ENCODE peak calls at places on chromosomes 7 and 10, in four cellular contexts. J is thoracic aorta; U is HCT116; L is naive thymus-derived CD4-positive, alpha-beta T cell. D is an unnamed sample. For H3K27me3, the result is how much of the 10 kb centered on the place peaks cover.

GRCh38 chr7:131829911-131830310 is 273.5 kb upstream of the PODXL start:
- DNase-seq in J (no peak), U (no peak), L (no peak), D (no peak)

GRCh38 chr10:52314007-52314821 is at the start of gene DKK1:
- DNase-seq in J (no peak), U (peak), L (no peak), D (no peak)

GRCh38 chr10:91210435-91210834 is 10.0 kb upstream of the PCGF5 start:
- DNase-seq in J (no peak), U (no peak), L (no peak), D (no peak)

GRCh38 chr7:158313931-158314330 is 273.7 kb downstream of the PTPRN2 start:
- DNase-seq in J (no peak), U (no peak), L (no peak), D (no peak)

GRCh38 chr10:92123031-92123450 is 167.8 kb downstream of the CPEB3 start:
- DNase-seq in J (no peak), U (no peak), L (no peak), D (peak)

GRCh38 chr10:97243836-97244235 is 48.6 kb downstream of the ARHGAP19 start:
- DNase-seq in J (no peak), U (no peak), L (no peak), D (no peak)

GRCh38 chr7:16094651-16095050 is 326.7 kb downstream of the CRPPA start:
- DNase-seq in J (no peak), U (no peak), L (no peak), D (no peak)

GRCh38 chr7:157032644-157033482 is 22.4 kb upstream of the MNX1 start:
- DNase-seq in J (no peak), U (no peak), L (no peak), D (no peak)

GRCh38 chr10:110170142-110170887 is 37.1 kb upstream of the MXI1 start:
- DNase-seq in J (no peak), U (no peak), L (no peak), D (no peak)

GRCh38 chr10:22629126-22629525 is 85.3 kb downstream of the PIP4K2A start:
- DNase-seq in J (no peak), U (no peak), L (no peak), D (no peak)

GRCh38 chr10:122699796-122700466 is at the start of gene C10orf120:
- DNase-seq in J (no peak), U (no peak), L (no peak), D (no peak)

GRCh38 chr10:132704008-132704814 is 81.7 kb downstream of the NKX6-2 start:
- DNase-seq in J (no peak), U (no peak), L (no peak), D (no peak)

GRCh38 chr7:135761751-135762488 is 13.3 kb upstream of the FAM180A start:
- DNase-seq in J (no peak), U (no peak), L (no peak), D (peak)

GRCh38 chr7:42192851-42193456 is 44.1 kb downstream of the GLI3 start:
- DNase-seq in J (no peak), U (no peak), L (no peak), D (no peak)

GRCh38 chr10:6236349-6237188 is 33.8 kb downstream of the PFKFB3 start:
- DNase-seq in J (no peak), U (no peak), L (no peak), D (no peak)

GRCh38 chr7:148472406-148472805 is 118.2 kb upstream of the C7orf33 start:
- DNase-seq in J (no peak), U (no peak), L (no peak), D (no peak)

GRCh38 chr10:43407148-43407575 is 1.8 kb downstream of the HNRNPF start:
- DNase-seq in J (no peak), U (no peak), L (peak), D (no peak)

GRCh38 chr7:50199824-50200223 is 104.7 kb upstream of the IKZF1 start:
- DNase-seq in J (no peak), U (no peak), L (no peak), D (no peak)

GRCh38 chr10:26221571-26221970 is 5.0 kb downstream of the GAD2 start:
- DNase-seq in J (no peak), U (no peak), L (no peak), D (no peak)

GRCh38 chr7:134649231-134649775 is 2.6 kb downstream of the BPGM start:
- DNase-seq in J (no peak), U (no peak), L (no peak), D (no peak)

GRCh38 chr7:96330193-96330592 is 8.3 kb upstream of the SLC25A13 start:
- DNase-seq in J (no peak), U (no peak), L (no peak), D (no peak)

GRCh38 chr7:9958461-9958860 is 1015.2 kb upstream of the PHF14 start:
- DNase-seq in J (no peak), U (no peak), L (no peak), D (no peak)

GRCh38 chr10:131568866-131569265 is 257.3 kb upstream of the TCERG1L start:
- DNase-seq in J (no peak), U (no peak), L (no peak), D (no peak)

GRCh38 chr7:38740041-38740440 is 108.9 kb upstream of the AMPH start:
- DNase-seq in J (no peak), U (no peak), L (no peak), D (no peak)

GRCh38 chr10:95906675-95907453 is 911 bp upstream of the CC2D2B start:
- DNase-seq in J (peak), U (peak), L (peak), D (no peak)

GRCh38 chr10:99996934-99997648 is 12.7 kb downstream of the DNMBP start:
- DNase-seq in J (no peak), U (no peak), L (no peak), D (no peak)

GRCh38 chr7:143285806-143286521 is 1.2 kb downstream of the TMEM139 start:
- DNase-seq in J (no peak), U (no peak), L (no peak), D (no peak)

GRCh38 chr7:131157530-131158243 is 170.0 kb upstream of the MKLN1 start:
- DNase-seq in J (peak), U (no peak), L (no peak), D (no peak)

GRCh38 chr7:99027241-99027640 is 116.7 kb downstream of the SMURF1 start:
- DNase-seq in J (no peak), U (no peak), L (no peak), D (no peak)

GRCh38 chr10:84205049-84205852 is 10.9 kb downstream of the CDHR1 start:
- DNase-seq in J (no peak), U (peak), L (peak), D (no peak)

GRCh38 chr7:112398534-112398933 is 51.7 kb upstream of the IFRD1 start:
- DNase-seq in J (no peak), U (no peak), L (no peak), D (no peak)

GRCh38 chr7:50450691-50451051 is 521 bp upstream of the FIGNL1 start:
- DNase-seq in J (no peak), U (no peak), L (no peak), D (no peak)

GRCh38 chr7:115010436-115010810 is 88.5 kb downstream of the MDFIC start:
- DNase-seq in J (no peak), U (no peak), L (no peak), D (no peak)

GRCh38 chr7:38311329-38311937 is 38.0 kb upstream of the TARP start:
- DNase-seq in J (no peak), U (no peak), L (no peak), D (no peak)

GRCh38 chr7:139728203-139728602 is 49.6 kb downstream of the HIPK2 start:
- DNase-seq in J (no peak), U (no peak), L (no peak), D (no peak)

GRCh38 chr10:72331575-72332422 is 22.9 kb downstream of the DNAJB12 start:
- DNase-seq in J (peak), U (peak), L (peak), D (peak)

GRCh38 chr7:30692882-30693281 is 10.6 kb upstream of the CRHR2 start:
- DNase-seq in J (no peak), U (no peak), L (no peak), D (no peak)

GRCh38 chr7:30690011-30690410 is 7.8 kb upstream of the CRHR2 start:
- DNase-seq in J (no peak), U (no peak), L (no peak), D (no peak)

GRCh38 chr7:30694218-30694745 is 12.0 kb upstream of the CRHR2 start:
- DNase-seq in J (no peak), U (no peak), L (no peak), D (no peak)

GRCh38 chr7:30694774-30695721 is 12.8 kb upstream of the CRHR2 start:
- DNase-seq in J (no peak), U (no peak), L (no peak), D (no peak)

DNA sequence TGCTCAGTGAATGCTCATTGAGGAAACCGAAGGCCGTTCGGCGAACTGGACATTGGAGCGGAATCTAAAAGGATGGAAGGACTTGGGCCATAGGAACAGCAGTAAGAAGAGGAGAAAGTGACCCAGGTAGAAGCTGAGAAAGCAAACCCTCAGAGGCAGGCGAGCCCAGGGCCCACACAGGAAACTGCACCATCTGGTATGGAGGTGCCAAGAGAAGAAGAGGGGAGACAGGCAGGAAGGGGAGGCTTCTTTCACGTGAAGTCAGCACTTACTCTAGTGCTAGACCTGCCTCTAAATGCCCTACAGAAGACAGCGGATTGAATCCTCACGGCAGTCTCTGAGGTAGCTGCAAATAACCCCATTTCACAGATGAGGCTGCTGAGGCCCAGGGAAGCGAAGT is 10.2 kb upstream of the CRHR2 start:
- DNase-seq in J (no peak), U (no peak), L (no peak), D (no peak)
- H3K27me3 ChIP-seq in J (under half), U (under half), L (under half), D (under half)

GRCh38 chr7:2880882-2881281 is 36.8 kb upstream of the GNA12 start:
- DNase-seq in J (no peak), U (no peak), L (no peak), D (no peak)

GRCh38 chr7:2879354-2879753 is 35.2 kb upstream of the GNA12 start:
- DNase-seq in J (no peak), U (no peak), L (no peak), D (no peak)

GRCh38 chr7:2878306-2878705 is 34.2 kb upstream of the GNA12 start:
- DNase-seq in J (no peak), U (no peak), L (no peak), D (no peak)

GRCh38 chr7:2882111-2882510 is 38.0 kb upstream of the GNA12 start:
- DNase-seq in J (no peak), U (no peak), L (no peak), D (no peak)

DNA sequence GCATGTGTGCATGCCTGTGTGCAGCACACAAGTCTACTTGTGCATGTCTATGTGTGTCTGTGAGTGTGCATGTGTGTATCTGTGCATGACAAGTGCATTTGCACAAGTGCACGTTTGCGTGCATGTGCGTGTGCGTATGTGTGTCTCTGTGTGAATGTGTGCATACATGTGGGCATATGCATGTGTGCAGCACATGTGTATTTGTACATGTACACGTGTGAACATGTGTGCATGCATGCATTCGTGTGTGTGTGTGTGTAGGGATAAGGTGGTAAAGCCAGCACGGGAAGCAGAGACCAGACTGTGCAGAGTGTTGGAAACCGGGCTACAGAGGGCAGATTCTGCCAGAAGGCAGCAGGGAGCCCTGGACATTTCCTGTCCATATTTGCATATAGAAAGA is 35.9 kb upstream of the GNA12 start:
- DNase-seq in J (no peak), U (no peak), L (no peak), D (no peak)
- H3K4me3 ChIP-seq in J (no peak), U (no peak), L (no peak), D (no peak)

GRCh38 chr10:50551894-50552293 is 71.9 kb downstream of the SGMS1 start:
- DNase-seq in J (no peak), U (no peak), L (no peak), D (no peak)
- H3K27ac ChIP-seq in J (peak), U (no peak), L (no peak), D (peak)

GRCh38 chr10:117914330-117914729 is 132.4 kb downstream of the RAB11FIP2 start:
- DNase-seq in J (no peak), U (no peak), L (no peak), D (no peak)

GRCh38 chr10:117911684-117912083 is 135.1 kb downstream of the RAB11FIP2 start:
- DNase-seq in J (no peak), U (no peak), L (no peak), D (no peak)
- H3K27me3 ChIP-seq in J (under half), U (half or more), L (under half), D (under half)

DNA sequence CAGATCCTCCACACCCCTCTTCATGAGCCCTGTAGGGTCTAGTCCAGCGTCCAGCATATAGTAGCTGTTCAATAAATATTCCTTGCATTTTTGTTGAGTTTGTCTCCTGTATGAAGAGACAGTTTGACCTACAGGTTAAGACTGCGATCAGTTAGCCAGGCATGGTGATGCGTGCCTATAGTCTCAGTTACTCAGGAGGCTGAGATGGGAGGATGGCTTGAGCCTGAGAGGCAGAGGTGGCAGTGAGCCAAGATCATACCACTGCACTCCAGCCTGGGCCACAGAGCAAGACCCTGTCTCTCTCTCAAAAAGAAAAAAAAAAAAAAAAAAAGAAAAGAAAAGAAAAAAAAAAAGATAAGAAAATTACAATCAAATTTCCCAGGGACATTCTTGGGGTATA is 5.1 kb upstream of the CUEDC2 start:
- DNase-seq in J (no peak), U (no peak), L (no peak), D (no peak)
- H3K4me3 ChIP-seq in J (no peak), U (no peak), L (no peak), D (no peak)